ENCODE peak calls at places on chromosomes 13 and 19, in five cellular contexts. One of them, this sample, is unnamed.

GRCh38 chr19:57350877-57351805 is at the start of gene ZNF304:
- DNase-seq in NCI-H524 treated with DMSO at 0.1 percent for 48 hours: peak
- DNase-seq in dorsolateral prefrontal cortex: peak
- DNase-seq in BJ: peak
- DNase-seq in thoracic aorta: peak
- DNase-seq in this sample: peak

GRCh38 chr13:36353001-36353400 is 6.8 kb upstream of the SPART start:
- DNase-seq in NCI-H524 treated with DMSO at 0.1 percent for 48 hours: no peak
- DNase-seq in dorsolateral prefrontal cortex: no peak
- DNase-seq in BJ: no peak
- DNase-seq in thoracic aorta: no peak
- DNase-seq in this sample: no peak

GRCh38 chr13:74070065-74070464 is 64.1 kb downstream of the KLF12 start:
- DNase-seq in NCI-H524 treated with DMSO at 0.1 percent for 48 hours: no peak
- DNase-seq in dorsolateral prefrontal cortex: no peak
- DNase-seq in BJ: no peak
- DNase-seq in thoracic aorta: no peak
- DNase-seq in this sample: no peak

GRCh38 chr19:46916971-46917370 is 56.2 kb downstream of the ARHGAP35 start:
- DNase-seq in NCI-H524 treated with DMSO at 0.1 percent for 48 hours: no peak
- DNase-seq in dorsolateral prefrontal cortex: no peak
- DNase-seq in BJ: no peak
- DNase-seq in thoracic aorta: no peak
- DNase-seq in this sample: no peak

GRCh38 chr19:45716314-45717130 is 14.2 kb downstream of the FBXO46 start:
- DNase-seq in NCI-H524 treated with DMSO at 0.1 percent for 48 hours: no peak
- DNase-seq in dorsolateral prefrontal cortex: no peak
- DNase-seq in BJ: no peak
- DNase-seq in thoracic aorta: no peak
- DNase-seq in this sample: no peak

GRCh38 chr13:78160793-78161192 is 242.2 kb upstream of the EDNRB start:
- DNase-seq in NCI-H524 treated with DMSO at 0.1 percent for 48 hours: no peak
- DNase-seq in dorsolateral prefrontal cortex: no peak
- DNase-seq in BJ: peak
- DNase-seq in thoracic aorta: no peak
- DNase-seq in this sample: peak

GRCh38 chr13:41782086-41782485 is 178.8 kb downstream of the VWA8 start:
- DNase-seq in NCI-H524 treated with DMSO at 0.1 percent for 48 hours: no peak
- DNase-seq in dorsolateral prefrontal cortex: no peak
- DNase-seq in BJ: no peak
- DNase-seq in thoracic aorta: no peak
- DNase-seq in this sample: no peak

GRCh38 chr19:6476155-6476895 is 5.3 kb downstream of the DENND1C start:
- DNase-seq in NCI-H524 treated with DMSO at 0.1 percent for 48 hours: no peak
- DNase-seq in dorsolateral prefrontal cortex: peak
- DNase-seq in BJ: no peak
- DNase-seq in thoracic aorta: no peak
- DNase-seq in this sample: no peak

GRCh38 chr13:40388617-40389016 is 277.8 kb downstream of the FOXO1 start:
- DNase-seq in NCI-H524 treated with DMSO at 0.1 percent for 48 hours: no peak
- DNase-seq in dorsolateral prefrontal cortex: no peak
- DNase-seq in BJ: peak
- DNase-seq in thoracic aorta: no peak
- DNase-seq in this sample: no peak

GRCh38 chr19:18044825-18045304 is 36.9 kb downstream of the ARRDC2 start:
- DNase-seq in NCI-H524 treated with DMSO at 0.1 percent for 48 hours: peak
- DNase-seq in dorsolateral prefrontal cortex: peak
- DNase-seq in BJ: no peak
- DNase-seq in thoracic aorta: no peak
- DNase-seq in this sample: peak

GRCh38 chr13:109778102-109778542 is 8.3 kb downstream of the IRS2 start:
- DNase-seq in NCI-H524 treated with DMSO at 0.1 percent for 48 hours: no peak
- DNase-seq in dorsolateral prefrontal cortex: no peak
- DNase-seq in BJ: no peak
- DNase-seq in thoracic aorta: no peak
- DNase-seq in this sample: no peak

GRCh38 chr19:5913739-5914357 is at the start of gene CAPS:
- DNase-seq in NCI-H524 treated with DMSO at 0.1 percent for 48 hours: no peak
- DNase-seq in dorsolateral prefrontal cortex: peak
- DNase-seq in BJ: no peak
- DNase-seq in thoracic aorta: no peak
- DNase-seq in this sample: no peak

GRCh38 chr19:18194554-18195238 is 1.7 kb downstream of the MPV17L2 start:
- DNase-seq in NCI-H524 treated with DMSO at 0.1 percent for 48 hours: no peak
- DNase-seq in dorsolateral prefrontal cortex: no peak
- DNase-seq in BJ: no peak
- DNase-seq in thoracic aorta: no peak
- DNase-seq in this sample: no peak